ENCODE peak calls at places on chromosomes 4 and X, in seven cellular contexts. R is right cardiac atrium, K is body of pancreas, F is cardiac fibroblast, Z is psoas muscle, T is fibroblast of mammary gland, Q is astrocyte of the spinal cord. Y is an unnamed sample.

GRCh38 chr4:73899321-73899720 is 30.1 kb downstream of the CXCL1 start:
- DNase-seq in R (no peak), K (no peak), F (no peak), Z (no peak), T (no peak), Q (no peak), Y (no peak)

GRCh38 chr4:164446516-164446915 is 307.4 kb upstream of the SMIM31 start:
- DNase-seq in R (no peak), K (no peak), F (no peak), Z (no peak), T (peak), Q (peak), Y (no peak)

GRCh38 chr4:3145251-3145908 is 70.9 kb downstream of the HTT start:
- DNase-seq in R (no peak), K (no peak), F (peak), Z (no peak), T (peak), Q (peak), Y (no peak)

GRCh38 chr4:39635023-39635422 is 3.6 kb downstream of the SMIM14 start:
- DNase-seq in R (no peak), K (peak), F (no peak), Z (no peak), T (no peak), Q (no peak), Y (no peak)

GRCh38 chr4:30537462-30537861 is 182.7 kb upstream of the PCDH7 start:
- DNase-seq in R (no peak), K (no peak), F (peak), Z (no peak), T (peak), Q (peak), Y (no peak)

GRCh38 chrX:97629597-97629985 is 745.9 kb downstream of the RPA4 start:
- DNase-seq in R (no peak), K (no peak), F (no peak), Z (no peak), T (no peak), Q (no peak), Y (no peak)

GRCh38 chrX:47218280-47218919 is at the start of gene CDK16:
- DNase-seq in R (peak), K (peak), F (peak), Z (peak), T (peak), Q (peak), Y (no peak)

GRCh38 chr4:147586032-147586431 is 31.2 kb upstream of the TMEM184C start:
- DNase-seq in R (peak), K (no peak), F (no peak), Z (no peak), T (no peak), Q (no peak), Y (no peak)

GRCh38 chrX:19373034-19373891 is 29.5 kb downstream of the PDHA1 start:
- DNase-seq in R (no peak), K (no peak), F (no peak), Z (no peak), T (no peak), Q (no peak), Y (no peak)

GRCh38 chr4:173821031-173821430 is 291.0 kb upstream of the HAND2 start:
- DNase-seq in R (no peak), K (no peak), F (no peak), Z (no peak), T (peak), Q (peak), Y (no peak)

GRCh38 chrX:103817502-103817901 is 14.6 kb downstream of the RAB9B start:
- DNase-seq in R (no peak), K (no peak), F (peak), Z (no peak), T (peak), Q (peak), Y (no peak)

GRCh38 chr4:100984901-100985300 is 362.4 kb downstream of the PPP3CA start:
- DNase-seq in R (no peak), K (no peak), F (peak), Z (no peak), T (peak), Q (peak), Y (no peak)

GRCh38 chrX:43882294-43882681 is at the start of gene MAOB:
- DNase-seq in R (peak), K (peak), F (no peak), Z (peak), T (peak), Q (no peak), Y (no peak)

GRCh38 chrX:153766871-153767673 is 3.0 kb downstream of the PLXNB3 start:
- DNase-seq in R (peak), K (no peak), F (no peak), Z (peak), T (no peak), Q (no peak), Y (no peak)

GRCh38 chr4:96016615-96017299 is 176.9 kb downstream of the PDHA2 start:
- DNase-seq in R (no peak), K (no peak), F (peak), Z (no peak), T (peak), Q (peak), Y (no peak)

GRCh38 chr4:123986268-123986798 is 589.7 kb downstream of the SPRY1 start:
- DNase-seq in R (peak), K (peak), F (peak), Z (peak), T (peak), Q (peak), Y (no peak)

GRCh38 chr4:1451106-1451751 is 45.0 kb upstream of the NKX1-1 start:
- DNase-seq in R (no peak), K (no peak), F (no peak), Z (no peak), T (no peak), Q (no peak), Y (no peak)

GRCh38 chr4:5842456-5842855 is 50.4 kb downstream of the CRMP1 start:
- DNase-seq in R (no peak), K (no peak), F (no peak), Z (no peak), T (no peak), Q (no peak), Y (no peak)

GRCh38 chr4:98484031-98484430 is 174.4 kb downstream of the TSPAN5 start:
- DNase-seq in R (no peak), K (no peak), F (no peak), Z (no peak), T (peak), Q (peak), Y (no peak)

GRCh38 chrX:51891821-51892551 is 1.4 kb upstream of the MAGED1 start:
- DNase-seq in R (peak), K (no peak), F (peak), Z (peak), T (peak), Q (peak), Y (no peak)

GRCh38 chr4:107876096-107876495 is 51.4 kb downstream of the SGMS2 start:
- DNase-seq in R (no peak), K (peak), F (no peak), Z (no peak), T (no peak), Q (no peak), Y (no peak)

GRCh38 chr4:118811008-118811764 is 24.7 kb downstream of the SEC24D start:
- DNase-seq in R (no peak), K (no peak), F (peak), Z (no peak), T (peak), Q (peak), Y (no peak)

GRCh38 chrX:24243692-24244091 is 70.2 kb downstream of the SUPT20HL2 start:
- DNase-seq in R (no peak), K (no peak), F (peak), Z (no peak), T (peak), Q (no peak), Y (no peak)

GRCh38 chrX:120446503-120446902 is 22.6 kb downstream of the LAMP2 start:
- DNase-seq in R (no peak), K (no peak), F (peak), Z (no peak), T (peak), Q (peak), Y (no peak)

GRCh38 chrX:9257718-9258117 is 207.1 kb upstream of the TBL1X start:
- DNase-seq in R (no peak), K (no peak), F (no peak), Z (no peak), T (no peak), Q (no peak), Y (no peak)

GRCh38 chrX:150869450-150869849 is 29.0 kb downstream of the CD99L2 start:
- DNase-seq in R (no peak), K (no peak), F (no peak), Z (peak), T (no peak), Q (no peak), Y (no peak)

GRCh38 chr4:102867278-102868152 is 1.3 kb upstream of the CISD2 start:
- DNase-seq in R (no peak), K (no peak), F (no peak), Z (no peak), T (no peak), Q (no peak), Y (no peak)
- H3K4me3 ChIP-seq in R (peak), K (peak), F (peak), Z (peak), T (peak), Q (peak), Y (no peak)

DNA sequence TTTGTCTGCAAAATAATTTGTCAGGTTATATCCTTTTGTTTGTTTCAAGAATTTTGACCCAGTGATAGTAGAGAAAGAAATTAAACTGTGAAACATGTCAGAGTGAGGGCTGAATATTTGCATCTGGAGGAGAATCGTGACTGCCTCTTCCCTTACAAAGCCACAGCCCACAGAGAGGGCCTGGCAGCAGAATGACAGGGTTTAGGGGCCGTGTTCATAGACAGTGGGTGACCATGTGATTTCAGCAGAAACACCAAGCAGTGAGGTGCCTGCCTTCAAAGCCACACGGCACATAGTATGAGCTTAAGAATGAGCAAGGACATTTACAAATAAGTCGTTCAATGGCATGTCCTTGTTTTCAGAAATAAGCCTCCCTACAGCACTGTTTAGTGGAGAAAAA is 24.4 kb upstream of the PLAC8 start:
- DNase-seq in R (no peak), K (no peak), F (no peak), Z (no peak), T (no peak), Q (no peak), Y (no peak)
- H3K4me3 ChIP-seq in R (no peak), K (no peak), F (no peak), Z (no peak), T (no peak), Q (no peak), Y (no peak)

GRCh38 chr4:99947608-99948007 is 1.2 kb upstream of the DNAJB14 start:
- DNase-seq in R (no peak), K (no peak), F (no peak), Z (no peak), T (no peak), Q (no peak), Y (no peak)

GRCh38 chr4:99946346-99947189 is at the start of gene DNAJB14:
- DNase-seq in R (peak), K (peak), F (peak), Z (peak), T (peak), Q (peak), Y (peak)

GRCh38 chr4:99947190-99947578 is 766 bp upstream of the DNAJB14 start:
- DNase-seq in R (no peak), K (peak), F (no peak), Z (no peak), T (no peak), Q (no peak), Y (no peak)

GRCh38 chr4:99943904-99944437 is 2.4 kb downstream of the DNAJB14 start:
- DNase-seq in R (no peak), K (no peak), F (no peak), Z (no peak), T (no peak), Q (no peak), Y (no peak)

DNA sequence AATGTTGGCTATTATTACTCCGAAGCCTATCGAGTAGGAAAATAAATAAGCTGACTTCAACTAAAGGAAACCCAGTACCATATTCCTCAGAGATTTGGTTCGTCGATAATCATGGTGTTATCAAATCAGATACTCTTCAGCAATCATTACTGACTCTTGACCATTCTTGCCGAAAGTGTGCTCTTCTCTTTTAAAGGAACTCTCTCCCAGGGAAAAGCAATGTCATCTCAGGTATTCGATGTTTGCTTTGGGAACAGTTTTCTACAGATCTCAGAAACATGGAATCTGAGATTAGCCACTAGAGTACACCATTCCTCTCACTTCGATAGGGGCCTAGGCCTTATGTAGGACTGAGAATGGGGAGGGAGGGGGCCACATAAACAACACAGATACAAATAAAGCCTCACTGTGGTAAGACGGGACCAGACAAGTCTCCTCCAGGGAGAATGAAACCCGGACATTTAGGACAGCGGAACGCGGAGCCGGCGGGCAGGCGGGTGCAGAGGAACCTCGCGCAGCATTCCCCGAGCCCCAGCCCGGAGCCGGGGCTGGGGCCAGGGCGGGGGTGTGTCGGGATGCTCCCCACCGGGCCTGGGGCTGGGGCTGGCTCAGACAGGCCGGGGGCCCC is 586 bp downstream of the DNAJB14 start:
- DNase-seq in R (no peak), K (no peak), F (peak), Z (no peak), T (peak), Q (peak), Y (no peak)
- H3K4me3 ChIP-seq in R (peak), K (peak), F (peak), Z (peak), T (peak), Q (peak), Y (peak)

DNA sequence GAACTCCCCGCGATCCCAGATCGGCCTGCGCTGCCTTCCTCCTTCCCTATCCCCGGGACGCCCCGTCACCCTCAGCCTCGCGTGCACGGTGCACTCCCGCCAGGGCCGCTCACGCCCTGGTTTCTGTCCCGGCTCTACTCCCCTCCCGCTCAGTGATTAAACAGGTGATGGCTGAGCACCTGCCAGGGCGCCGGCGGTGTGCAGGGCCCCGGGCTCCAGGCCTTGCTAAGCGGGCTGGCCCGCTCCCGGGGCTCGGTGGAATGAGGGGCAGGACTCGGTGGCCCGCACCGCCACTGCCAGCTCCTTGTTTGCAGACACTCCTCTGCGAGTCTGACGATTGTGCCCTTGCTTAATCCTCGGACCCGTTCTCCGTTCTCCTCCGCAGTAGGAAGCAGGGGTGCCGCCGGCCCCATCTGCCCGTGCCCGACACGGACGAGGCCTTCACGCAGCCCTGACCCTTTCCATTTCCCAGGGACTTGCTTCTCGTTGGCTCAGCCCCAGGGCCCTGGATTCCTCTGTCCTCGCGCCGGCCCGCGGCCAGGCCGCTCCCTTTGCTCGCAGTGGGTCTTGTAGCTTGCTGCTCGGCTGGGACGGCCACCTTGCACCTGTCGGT is 143.5 kb downstream of the TRIML1 start:
- DNase-seq in R (no peak), K (peak), F (no peak), Z (no peak), T (no peak), Q (no peak), Y (no peak)
- H3K4me3 ChIP-seq in R (peak), K (no peak), F (peak), Z (no peak), T (no peak), Q (no peak), Y (peak)

GRCh38 chr4:25580633-25581467 is 74.8 kb upstream of the SLC34A2 start:
- DNase-seq in R (no peak), K (no peak), F (no peak), Z (no peak), T (no peak), Q (no peak), Y (no peak)
- H3K4me3 ChIP-seq in R (no peak), K (no peak), F (no peak), Z (no peak), T (no peak), Q (no peak), Y (no peak)

GRCh38 chr4:84495448-84496221 is 3.5 kb downstream of the NKX6-1 start:
- DNase-seq in R (no peak), K (peak), F (no peak), Z (no peak), T (no peak), Q (peak), Y (no peak)

GRCh38 chr4:84497835-84498202 is 1.3 kb downstream of the NKX6-1 start:
- DNase-seq in R (no peak), K (no peak), F (no peak), Z (no peak), T (no peak), Q (no peak), Y (no peak)

GRCh38 chr4:84497220-84497834 is 1.8 kb downstream of the NKX6-1 start:
- DNase-seq in R (peak), K (peak), F (no peak), Z (no peak), T (peak), Q (peak), Y (no peak)

GRCh38 chr4:84498203-84499026 is 677 bp downstream of the NKX6-1 start:
- DNase-seq in R (peak), K (peak), F (peak), Z (no peak), T (peak), Q (peak), Y (no peak)

DNA sequence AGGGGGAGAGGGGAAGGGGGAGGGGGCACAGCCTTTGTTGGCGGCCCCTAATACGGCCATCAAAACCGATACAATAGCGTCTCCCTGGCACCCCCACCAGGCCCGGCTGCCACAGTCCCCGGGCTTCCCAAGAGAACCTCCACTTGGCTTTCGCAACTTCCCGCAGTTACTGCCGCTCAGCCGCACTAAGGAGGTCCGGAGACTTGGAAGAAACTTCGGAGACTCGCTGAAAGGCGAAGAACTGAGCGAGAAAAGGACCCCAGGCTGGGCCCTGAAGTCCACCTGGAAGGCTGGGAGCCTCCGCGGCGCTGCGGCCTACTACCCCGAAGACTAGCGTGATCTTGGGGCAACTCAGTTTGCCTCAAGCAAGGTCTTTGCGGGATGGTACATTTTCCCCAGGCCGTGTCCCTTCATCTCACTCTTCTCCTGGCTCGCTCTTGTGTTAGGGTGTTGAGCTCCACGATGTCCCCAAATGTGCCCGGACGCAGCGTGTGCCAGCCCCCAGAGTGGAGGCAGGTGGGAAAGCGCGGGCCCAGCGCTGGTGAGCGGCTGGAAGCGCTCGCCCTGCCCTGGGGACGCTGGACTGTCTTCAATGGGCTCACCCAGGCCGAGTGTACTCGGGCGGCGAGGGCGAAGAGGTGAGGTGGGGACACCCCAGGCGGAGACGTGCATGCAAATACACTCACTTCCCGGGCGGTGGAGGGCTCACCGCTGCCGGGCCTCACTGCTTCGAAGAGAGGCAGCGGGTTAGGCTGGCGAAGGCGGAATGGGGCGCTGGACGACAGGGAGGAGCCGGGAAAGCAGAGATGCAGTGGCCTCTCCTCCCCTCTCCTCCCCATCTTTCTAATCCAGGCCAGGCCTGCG is 2.5 kb downstream of the NKX6-1 start:
- DNase-seq in R (peak), K (peak), F (peak), Z (no peak), T (no peak), Q (peak), Y (no peak)
- H3K4me3 ChIP-seq in R (no peak), K (no peak), F (no peak), Z (no peak), T (peak), Q (peak), Y (peak)

GRCh38 chr4:186701273-186701672 is 22.4 kb downstream of the FAT1 start:
- DNase-seq in R (peak), K (peak), F (peak), Z (no peak), T (peak), Q (peak), Y (no peak)

GRCh38 chr4:186699298-186699697 is 24.4 kb downstream of the FAT1 start:
- DNase-seq in R (no peak), K (peak), F (peak), Z (no peak), T (no peak), Q (no peak), Y (no peak)

GRCh38 chr4:186701788-186702187 is 21.9 kb downstream of the FAT1 start:
- DNase-seq in R (peak), K (no peak), F (no peak), Z (no peak), T (no peak), Q (no peak), Y (no peak)

GRCh38 chr4:186699881-186700397 is 23.7 kb downstream of the FAT1 start:
- DNase-seq in R (no peak), K (no peak), F (no peak), Z (no peak), T (no peak), Q (no peak), Y (no peak)

GRCh38 chr4:186700746-186701145 is 22.9 kb downstream of the FAT1 start:
- DNase-seq in R (peak), K (peak), F (peak), Z (peak), T (peak), Q (peak), Y (no peak)
- H3K4me3 ChIP-seq in R (no peak), K (no peak), F (no peak), Z (no peak), T (no peak), Q (no peak), Y (no peak)

GRCh38 chr4:112277705-112278448 is 7.8 kb downstream of the TIFA start:
- DNase-seq in R (no peak), K (peak), F (no peak), Z (no peak), T (no peak), Q (no peak), Y (no peak)
- H3K4me3 ChIP-seq in R (no peak), K (no peak), F (no peak), Z (no peak), T (no peak), Q (no peak), Y (no peak)

GRCh38 chrX:48736878-48737212 is 24.7 kb upstream of the GLOD5 start:
- DNase-seq in R (no peak), K (no peak), F (no peak), Z (no peak), T (no peak), Q (no peak), Y (no peak)
- H3K4me3 ChIP-seq in R (peak), K (no peak), F (peak), Z (peak), T (peak), Q (peak), Y (no peak)